ENCODE peak calls at places on chromosomes 11 and 22, in seven cellular contexts. One of them, this sample, is unnamed.

GRCh38 chr11:78365381-78365792 is 52.2 kb downstream of the GAB2 start:
- DNase-seq in GM04504: no peak
- DNase-seq in iPS-NIHi11: peak
- DNase-seq in lower leg skin: no peak
- DNase-seq in putamen: no peak
- DNase-seq in AG04450: no peak
- DNase-seq in epithelial cell of esophagus: no peak
- DNase-seq in this sample: peak

GRCh38 chr11:130527648-130528300 is 79.3 kb downstream of the ADAMTS15 start:
- DNase-seq in lower leg skin: no peak
- DNase-seq in iPS-NIHi11: no peak
- DNase-seq in GM04504: no peak
- DNase-seq in AG04450: no peak
- DNase-seq in putamen: no peak
- DNase-seq in epithelial cell of esophagus: no peak
- DNase-seq in this sample: no peak

GRCh38 chr11:119742263-119742861 is 13.4 kb upstream of the NECTIN1 start:
- DNase-seq in putamen: no peak
- DNase-seq in iPS-NIHi11: peak
- DNase-seq in GM04504: no peak
- DNase-seq in AG04450: no peak
- DNase-seq in epithelial cell of esophagus: no peak
- DNase-seq in lower leg skin: no peak
- DNase-seq in this sample: no peak

GRCh38 chr11:102323542-102324261 is 6.4 kb downstream of the BIRC3 start:
- DNase-seq in putamen: no peak
- DNase-seq in AG04450: peak
- DNase-seq in epithelial cell of esophagus: peak
- DNase-seq in iPS-NIHi11: no peak
- DNase-seq in lower leg skin: no peak
- DNase-seq in GM04504: no peak
- DNase-seq in this sample: no peak

GRCh38 chr22:30640839-30641430 is 5.4 kb downstream of the SLC35E4 start:
- DNase-seq in iPS-NIHi11: no peak
- DNase-seq in putamen: no peak
- DNase-seq in epithelial cell of esophagus: no peak
- DNase-seq in AG04450: no peak
- DNase-seq in GM04504: no peak
- DNase-seq in lower leg skin: no peak
- DNase-seq in this sample: no peak

GRCh38 chr22:39236321-39237275 is 8.2 kb downstream of the PDGFB start:
- DNase-seq in epithelial cell of esophagus: no peak
- DNase-seq in lower leg skin: no peak
- DNase-seq in iPS-NIHi11: no peak
- DNase-seq in GM04504: no peak
- DNase-seq in AG04450: no peak
- DNase-seq in putamen: no peak
- DNase-seq in this sample: no peak

GRCh38 chr11:17927643-17928343 is 85.1 kb downstream of the SERGEF start:
- DNase-seq in putamen: no peak
- DNase-seq in AG04450: peak
- DNase-seq in GM04504: peak
- DNase-seq in lower leg skin: no peak
- DNase-seq in iPS-NIHi11: no peak
- DNase-seq in epithelial cell of esophagus: no peak
- DNase-seq in this sample: no peak

GRCh38 chr11:36594316-36594989 is at the start of gene IFTAP:
- DNase-seq in epithelial cell of esophagus: peak
- DNase-seq in iPS-NIHi11: peak
- DNase-seq in GM04504: peak
- DNase-seq in putamen: peak
- DNase-seq in lower leg skin: peak
- DNase-seq in AG04450: peak
- DNase-seq in this sample: peak

GRCh38 chr11:44813401-44813800 is 86.6 kb downstream of the TSPAN18 start:
- DNase-seq in GM04504: no peak
- DNase-seq in putamen: no peak
- DNase-seq in AG04450: no peak
- DNase-seq in lower leg skin: no peak
- DNase-seq in iPS-NIHi11: no peak
- DNase-seq in epithelial cell of esophagus: no peak
- DNase-seq in this sample: no peak

GRCh38 chr22:29623553-29624169 is 20.2 kb downstream of the NF2 start:
- DNase-seq in AG04450: no peak
- DNase-seq in lower leg skin: no peak
- DNase-seq in iPS-NIHi11: no peak
- DNase-seq in putamen: no peak
- DNase-seq in epithelial cell of esophagus: no peak
- DNase-seq in GM04504: no peak
- DNase-seq in this sample: no peak

GRCh38 chr11:16299884-16300778 is 56.2 kb downstream of the SOX6 start:
- DNase-seq in iPS-NIHi11: no peak
- DNase-seq in epithelial cell of esophagus: no peak
- DNase-seq in lower leg skin: no peak
- DNase-seq in AG04450: no peak
- DNase-seq in GM04504: no peak
- DNase-seq in putamen: no peak
- DNase-seq in this sample: no peak

GRCh38 chr11:35390737-35391682 is 28.3 kb downstream of the SLC1A2 start:
- DNase-seq in iPS-NIHi11: no peak
- DNase-seq in AG04450: no peak
- DNase-seq in GM04504: no peak
- DNase-seq in putamen: no peak
- DNase-seq in epithelial cell of esophagus: peak
- DNase-seq in lower leg skin: no peak
- DNase-seq in this sample: peak

GRCh38 chr22:45096256-45096907 is 67.3 kb upstream of the NUP50 start:
- DNase-seq in iPS-NIHi11: peak
- DNase-seq in AG04450: no peak
- DNase-seq in lower leg skin: peak
- DNase-seq in putamen: peak
- DNase-seq in GM04504: peak
- DNase-seq in epithelial cell of esophagus: peak
- DNase-seq in this sample: peak

GRCh38 chr11:69416123-69416475 is 65.4 kb upstream of the LINC01488 start:
- DNase-seq in putamen: no peak
- DNase-seq in iPS-NIHi11: no peak
- DNase-seq in GM04504: no peak
- DNase-seq in lower leg skin: no peak
- DNase-seq in epithelial cell of esophagus: no peak
- DNase-seq in AG04450: no peak
- DNase-seq in this sample: no peak

GRCh38 chr22:16601437-16602223 is 9.0 kb upstream of the CCT8L2 start:
- DNase-seq in putamen: no peak
- DNase-seq in epithelial cell of esophagus: peak
- DNase-seq in AG04450: no peak
- DNase-seq in lower leg skin: no peak
- DNase-seq in iPS-NIHi11: no peak
- DNase-seq in GM04504: no peak
- DNase-seq in this sample: no peak

GRCh38 chr11:32082346-32082986 is 8.4 kb upstream of the RCN1 start:
- DNase-seq in GM04504: no peak
- DNase-seq in lower leg skin: no peak
- DNase-seq in AG04450: no peak
- DNase-seq in epithelial cell of esophagus: no peak
- DNase-seq in putamen: no peak
- DNase-seq in iPS-NIHi11: no peak
- DNase-seq in this sample: no peak

GRCh38 chr11:46237248-46238077 is 40.0 kb upstream of the CREB3L1 start:
- DNase-seq in lower leg skin: peak
- DNase-seq in GM04504: no peak
- DNase-seq in putamen: no peak
- DNase-seq in epithelial cell of esophagus: peak
- DNase-seq in AG04450: peak
- DNase-seq in iPS-NIHi11: peak
- DNase-seq in this sample: peak

GRCh38 chr11:13278620-13279486 is 1.3 kb downstream of the BMAL1 start:
- DNase-seq in epithelial cell of esophagus: peak
- DNase-seq in GM04504: no peak
- DNase-seq in putamen: no peak
- DNase-seq in iPS-NIHi11: peak
- DNase-seq in lower leg skin: no peak
- DNase-seq in AG04450: no peak
- DNase-seq in this sample: no peak

GRCh38 chr11:2268911-2269600 is 1.3 kb downstream of the ASCL2 start:
- DNase-seq in GM04504: no peak
- DNase-seq in epithelial cell of esophagus: peak
- DNase-seq in AG04450: no peak
- DNase-seq in iPS-NIHi11: peak
- DNase-seq in putamen: no peak
- DNase-seq in lower leg skin: peak
- DNase-seq in this sample: peak

GRCh38 chr11:93444671-93445073 is 98.5 kb downstream of the SMCO4 start:
- DNase-seq in AG04450: no peak
- DNase-seq in GM04504: no peak
- DNase-seq in iPS-NIHi11: peak
- DNase-seq in putamen: no peak
- DNase-seq in lower leg skin: no peak
- DNase-seq in epithelial cell of esophagus: peak
- DNase-seq in this sample: no peak

GRCh38 chr22:28978158-28978557 is 83.5 kb downstream of the C22orf31 start:
- DNase-seq in epithelial cell of esophagus: peak
- DNase-seq in putamen: no peak
- DNase-seq in AG04450: no peak
- DNase-seq in iPS-NIHi11: no peak
- DNase-seq in lower leg skin: no peak
- DNase-seq in GM04504: no peak
- DNase-seq in this sample: peak

GRCh38 chr11:25890626-25891250 is 441.2 kb upstream of the ANO3 start:
- DNase-seq in lower leg skin: no peak
- DNase-seq in GM04504: no peak
- DNase-seq in iPS-NIHi11: no peak
- DNase-seq in putamen: no peak
- DNase-seq in AG04450: no peak
- DNase-seq in epithelial cell of esophagus: no peak
- DNase-seq in this sample: no peak

GRCh38 chr11:126930100-126930841 is 70.3 kb downstream of the KIRREL3 start:
- DNase-seq in lower leg skin: no peak
- DNase-seq in epithelial cell of esophagus: no peak
- DNase-seq in GM04504: no peak
- DNase-seq in iPS-NIHi11: no peak
- DNase-seq in AG04450: no peak
- DNase-seq in putamen: no peak
- DNase-seq in this sample: no peak

GRCh38 chr11:134647066-134647746 is 235.2 kb upstream of the B3GAT1 start:
- DNase-seq in putamen: peak
- DNase-seq in lower leg skin: no peak
- DNase-seq in epithelial cell of esophagus: no peak
- DNase-seq in GM04504: no peak
- DNase-seq in AG04450: no peak
- DNase-seq in iPS-NIHi11: no peak
- DNase-seq in this sample: no peak

GRCh38 chr11:82718307-82718706 is 15.4 kb downstream of the FAM181B start:
- DNase-seq in putamen: peak
- DNase-seq in iPS-NIHi11: peak
- DNase-seq in GM04504: peak
- DNase-seq in lower leg skin: no peak
- DNase-seq in AG04450: peak
- DNase-seq in epithelial cell of esophagus: peak
- DNase-seq in this sample: peak